ENCODE peak calls at places on chromosomes 2 and 18, in ten cellular contexts. O is endothelial cell, E is NCI-H1105, I is HFFc6, S is small intestine, A is A549, U is H54, G is OCI-LY7, F is lower lobe of right lung, N is osteocyte. J is an unnamed sample.

GRCh38 chr18:5543854-5544389 is at the start of gene EPB41L3:
- DNase-seq in O (peak; percentile 43), E (no peak), I (no peak), A (no peak), N (no peak), F (peak; percentile 69), U (no peak), G (no peak), S (peak; percentile 16), J (no peak)

GRCh38 chr2:231297108-231297908 is 98.2 kb upstream of the B3GNT7 start:
- DNase-seq in I (peak; percentile 35), G (peak; percentile 82), O (peak; percentile 74), N (peak; percentile 83), F (peak; percentile 72), A (peak; percentile 84), U (peak; percentile 75), E (no peak), S (peak; percentile 64), J (peak; percentile 62)

GRCh38 chr2:39996653-39997080 is 217.6 kb upstream of the THUMPD2 start:
- DNase-seq in O (no peak), N (no peak), S (peak; percentile 69), A (no peak), E (no peak), G (peak; percentile 42), F (no peak), U (no peak), I (peak; percentile 71), J (no peak)

GRCh38 chr18:48855422-48856377 is 95.1 kb downstream of the SMAD7 start:
- DNase-seq in F (no peak), G (no peak), S (no peak), U (no peak), N (no peak), E (no peak), A (no peak), O (no peak), I (no peak), J (no peak)

GRCh38 chr2:148930046-148930775 is 55.2 kb downstream of the KIF5C start:
- DNase-seq in F (no peak), N (no peak), O (no peak), G (no peak), I (no peak), S (no peak), E (no peak), U (no peak), A (no peak), J (no peak)

GRCh38 chr2:58428286-58428552 is 187.1 kb upstream of the FANCL start:
- DNase-seq in E (peak; percentile 54), S (no peak), O (peak; percentile 44), A (peak; percentile 21), F (peak; percentile 36), N (no peak), I (no peak), U (peak; percentile 37), G (no peak), J (peak; percentile 12)

GRCh38 chr2:15939854-15940660 is at the start of gene MYCN:
- DNase-seq in O (peak; percentile 42), F (no peak), I (no peak), N (no peak), E (peak; percentile 54), S (peak; percentile 87), U (no peak), G (peak; percentile 15), A (peak; percentile 44), J (no peak)

GRCh38 chr2:180385601-180386201 is 378.6 kb upstream of the CWC22 start:
- DNase-seq in G (no peak), E (no peak), I (peak; percentile 77), O (no peak), S (no peak), A (no peak), U (no peak), F (no peak), N (no peak), J (no peak)

GRCh38 chr2:113116100-113116958 is 11.1 kb upstream of the IL1RN start:
- DNase-seq in U (no peak), N (no peak), E (no peak), G (no peak), O (no peak), A (no peak), I (no peak), F (no peak), S (no peak), J (no peak)

GRCh38 chr2:43169091-43169936 is 57.1 kb downstream of the ZFP36L2 start:
- DNase-seq in A (no peak), I (no peak), U (no peak), N (no peak), E (no peak), F (peak; percentile 77), O (no peak), G (peak; percentile 46), S (peak; percentile 90), J (peak; percentile 44)

GRCh38 chr2:161208527-161209139 is 48.4 kb downstream of the TANK start:
- DNase-seq in O (no peak), I (peak; percentile 75), S (no peak), A (peak; percentile 1), G (no peak), F (no peak), E (no peak), N (no peak), U (no peak), J (no peak)

GRCh38 chr2:11896386-11896785 is 150.0 kb downstream of the LPIN1 start:
- DNase-seq in I (no peak), U (no peak), A (no peak), E (no peak), F (no peak), O (no peak), N (peak; percentile 17), G (no peak), S (no peak), J (no peak)

GRCh38 chr2:62137431-62137830 is 58.5 kb upstream of the B3GNT2 start:
- DNase-seq in N (no peak), S (no peak), U (no peak), I (no peak), G (no peak), A (no peak), F (no peak), O (no peak), E (no peak), J (no peak)

GRCh38 chr18:59779979-59780378 is 82.8 kb upstream of the CCBE1 start:
- DNase-seq in S (no peak), I (peak; percentile 86), G (no peak), U (peak; percentile 6), F (no peak), O (no peak), E (no peak), N (no peak), A (no peak), J (no peak)

GRCh38 chr2:98477036-98477435 is 32.4 kb downstream of the INPP4A start:
- DNase-seq in N (no peak), A (no peak), I (no peak), E (no peak), F (no peak), S (no peak), G (no peak), O (no peak), U (no peak), J (no peak)

GRCh38 chr2:218566296-218566695 is 1.9 kb downstream of the USP37 start:
- DNase-seq in O (no peak), A (no peak), N (no peak), I (no peak), E (no peak), F (no peak), U (no peak), G (no peak), S (no peak), J (no peak)

GRCh38 chr18:63410792-63411191 is 11.5 kb downstream of the VPS4B start:
- DNase-seq in N (no peak), I (peak; percentile 75), O (no peak), U (peak; percentile 19), F (no peak), E (no peak), A (no peak), S (peak; percentile 63), G (no peak), J (no peak)

GRCh38 chr2:187548658-187549057 is 5.6 kb downstream of the TFPI start:
- DNase-seq in A (no peak), I (no peak), O (no peak), U (no peak), E (no peak), N (no peak), G (no peak), S (no peak), F (no peak), J (no peak)

GRCh38 chr2:108533832-108534576 is at the start of gene LIMS1:
- DNase-seq in G (peak; percentile 89), U (peak; percentile 78), F (peak; percentile 95), A (peak; percentile 85), I (peak; percentile 85), S (peak; percentile 87), O (peak; percentile 90), E (peak; percentile 69), N (peak; percentile 97), J (peak; percentile 95)

GRCh38 chr2:164560181-164560792 is 61.0 kb downstream of the GRB14 start:
- DNase-seq in G (peak; percentile 19), A (no peak), E (peak; percentile 14), N (no peak), O (no peak), I (peak; percentile 33), S (peak; percentile 13), F (no peak), U (no peak), J (no peak)

GRCh38 chr18:56747857-56748256 is 96.7 kb downstream of the WDR7 start:
- DNase-seq in S (peak; percentile 52), F (no peak), U (no peak), G (no peak), N (no peak), A (no peak), E (no peak), I (no peak), O (no peak), J (no peak)

GRCh38 chr2:235504459-235505200 is 10.8 kb downstream of the AGAP1 start:
- DNase-seq in A (no peak), I (no peak), O (no peak), S (no peak), F (no peak), N (no peak), U (no peak), E (no peak), G (no peak), J (no peak)

GRCh38 chr2:112259509-112260294 is 4.9 kb upstream of the ZC3H8 start:
- DNase-seq in E (no peak), F (peak; percentile 85), O (peak; percentile 80), G (peak; percentile 79), A (peak; percentile 44), U (peak; percentile 30), N (peak; percentile 90), I (peak; percentile 43), S (peak; percentile 70), J (peak; percentile 73)

GRCh38 chr18:31203086-31203793 is 40.6 kb upstream of the DSC1 start:
- DNase-seq in S (peak; percentile 65), N (no peak), F (peak; percentile 80), U (no peak), G (no peak), A (no peak), E (no peak), O (no peak), I (no peak), J (no peak)

GRCh38 chr2:120858361-120858760 is 122.7 kb downstream of the GLI2 start:
- DNase-seq in S (no peak), F (peak; percentile 24), E (no peak), I (no peak), G (no peak), A (no peak), O (no peak), N (no peak), U (no peak), J (no peak)

GRCh38 chr2:184646177-184646576 is 47.8 kb downstream of the ZNF804A start:
- DNase-seq in U (peak; percentile 2), I (no peak), S (peak; percentile 2), F (no peak), G (peak; percentile 78), E (no peak), O (no peak), N (no peak), A (no peak), J (no peak)

GRCh38 chr2:159946326-159946992 is 116.0 kb downstream of the PLA2R1 start:
- DNase-seq in U (no peak), G (no peak), F (no peak), A (no peak), E (peak; percentile 18), N (no peak), O (no peak), I (peak; percentile 48), S (no peak), J (no peak)

GRCh38 chr18:33934258-33934657 is 290.5 kb downstream of the NOL4 start:
- DNase-seq in I (no peak), E (no peak), U (no peak), F (no peak), G (no peak), N (no peak), O (no peak), S (no peak), A (no peak), J (no peak)

J was measured in pancreas.